ENCODE peak calls at places on chromosomes 11 and 22, in ten cellular contexts. G is spleen, B is fibroblast of pulmonary artery, M is neural progenitor cell, A is heart right ventricle, F is pancreas, N is GM12865, Q is lower leg skin, C is IMR-90, R is Panc1. K is an unnamed sample.

GRCh38 chr22:44822479-44822878 is 70.1 kb downstream of the ARHGAP8 start:
- DNase-seq in G (peak), B (no peak), M (no peak), A (no peak), F (no peak), N (no peak), Q (no peak), C (no peak), R (no peak), K (no peak)

GRCh38 chr11:18566406-18566805 is 22.1 kb downstream of the UEVLD start:
- DNase-seq in G (no peak), B (no peak), M (no peak), A (no peak), F (no peak), N (no peak), Q (no peak), C (peak), R (no peak), K (no peak)

GRCh38 chr11:121451982-121452608 is at the start of gene SORL1:
- DNase-seq in G (peak), B (peak), M (peak), A (peak), F (peak), N (peak), Q (no peak), C (peak), R (no peak), K (no peak)

GRCh38 chr11:55457641-55458040 is 89.9 kb downstream of the OR4A15 start:
- DNase-seq in G (no peak), B (no peak), M (no peak), A (no peak), F (no peak), N (no peak), Q (no peak), C (no peak), R (no peak), K (no peak)

GRCh38 chr11:85866137-85866827 is 11.1 kb downstream of the CCDC83 start:
- DNase-seq in G (no peak), B (no peak), M (no peak), A (no peak), F (no peak), N (no peak), Q (no peak), C (no peak), R (no peak), K (no peak)

GRCh38 chr11:27187848-27188621 is 147.4 kb downstream of the BBOX1 start:
- DNase-seq in G (no peak), B (no peak), M (no peak), A (no peak), F (no peak), N (no peak), Q (no peak), C (no peak), R (no peak), K (no peak)

GRCh38 chr11:119175493-119176077 is 7.1 kb downstream of the NLRX1 start:
- DNase-seq in G (no peak), B (peak), M (no peak), A (no peak), F (no peak), N (no peak), Q (no peak), C (peak), R (no peak), K (no peak)

GRCh38 chr11:34600339-34601084 is 20.4 kb upstream of the EHF start:
- DNase-seq in G (no peak), B (peak), M (no peak), A (peak), F (peak), N (no peak), Q (no peak), C (peak), R (no peak), K (no peak)

GRCh38 chr22:45469573-45470383 is 32.9 kb upstream of the FBLN1 start:
- DNase-seq in G (peak), B (no peak), M (no peak), A (no peak), F (peak), N (no peak), Q (no peak), C (no peak), R (no peak), K (no peak)

GRCh38 chr11:114062272-114062671 is 2.8 kb downstream of the ZBTB16 start:
- DNase-seq in G (no peak), B (no peak), M (no peak), A (no peak), F (no peak), N (no peak), Q (no peak), C (no peak), R (no peak), K (no peak)

GRCh38 chr11:32809313-32809712 is 14.9 kb upstream of the CCDC73 start:
- DNase-seq in G (peak), B (peak), M (peak), A (peak), F (peak), N (peak), Q (peak), C (peak), R (peak), K (no peak)

GRCh38 chr22:50318698-50319411 is 8.0 kb downstream of the DENND6B start:
- DNase-seq in G (no peak), B (no peak), M (no peak), A (no peak), F (no peak), N (peak), Q (no peak), C (no peak), R (no peak), K (no peak)

GRCh38 chr22:50316114-50317065 is 8.9 kb upstream of the PLXNB2 start:
- DNase-seq in G (peak), B (no peak), M (no peak), A (no peak), F (no peak), N (no peak), Q (no peak), C (no peak), R (no peak), K (no peak)

GRCh38 chr22:50317178-50317577 is 9.6 kb downstream of the DENND6B start:
- DNase-seq in G (no peak), B (no peak), M (no peak), A (no peak), F (no peak), N (no peak), Q (no peak), C (no peak), R (no peak), K (no peak)

GRCh38 chr22:50318356-50318697 is 8.5 kb downstream of the DENND6B start:
- DNase-seq in G (no peak), B (no peak), M (no peak), A (no peak), F (no peak), N (no peak), Q (no peak), C (no peak), R (no peak), K (no peak)

GRCh38 chr22:50317674-50318073 is 9.1 kb downstream of the DENND6B start:
- DNase-seq in G (no peak), B (no peak), M (no peak), A (no peak), F (no peak), N (no peak), Q (no peak), C (no peak), R (no peak), K (no peak)
- TF ChIP-seq CTCF in G (no peak), B (no peak), M (no peak), A (no peak), F (no peak), N (no peak), Q (no peak), C (no peak), R (no peak), K (no peak)

DNA sequence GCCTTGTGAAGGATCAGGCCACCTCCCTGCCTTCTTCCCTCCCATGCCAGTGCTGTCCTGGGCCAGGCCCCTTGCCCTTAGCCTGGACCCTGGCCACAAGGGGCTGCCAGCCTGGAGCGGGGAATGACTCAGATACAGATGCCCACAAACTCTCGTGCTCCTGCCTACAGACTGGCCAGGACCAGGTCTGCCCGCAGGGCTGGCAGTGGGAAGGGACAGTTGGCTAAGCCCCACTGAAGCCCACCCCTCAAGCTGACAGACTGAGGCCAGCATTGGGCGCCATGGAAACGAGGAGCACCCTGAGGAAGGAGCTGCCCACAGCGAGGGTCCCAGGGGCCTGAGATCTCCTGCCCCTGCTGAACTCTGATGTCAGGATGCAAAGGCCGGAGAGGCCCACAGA is 14.1 kb downstream of the SCUBE1 start:
- DNase-seq in G (peak), B (no peak), M (no peak), A (no peak), F (no peak), N (no peak), Q (no peak), C (no peak), R (no peak), K (no peak)
- H3K4me3 ChIP-seq in G (no peak), B (no peak), M (no peak), A (no peak), F (no peak), N (no peak), Q (no peak), C (no peak), R (no peak), K (no peak)

GRCh38 chr11:102064316-102064715 is 17.1 kb downstream of the CFAP300 start:
- DNase-seq in G (no peak), B (no peak), M (no peak), A (no peak), F (no peak), N (no peak), Q (no peak), C (no peak), R (no peak), K (no peak)

GRCh38 chr11:102062106-102062505 is 14.9 kb downstream of the CFAP300 start:
- DNase-seq in G (no peak), B (no peak), M (no peak), A (no peak), F (no peak), N (no peak), Q (no peak), C (no peak), R (no peak), K (no peak)

GRCh38 chr11:102061276-102061675 is 14.0 kb downstream of the CFAP300 start:
- DNase-seq in G (no peak), B (peak), M (peak), A (no peak), F (no peak), N (no peak), Q (no peak), C (peak), R (no peak), K (no peak)
- TF ChIP-seq CTCF in G (no peak), B (peak), M (peak), A (peak), F (no peak), N (no peak), Q (no peak), C (peak), R (peak), K (peak)

DNA sequence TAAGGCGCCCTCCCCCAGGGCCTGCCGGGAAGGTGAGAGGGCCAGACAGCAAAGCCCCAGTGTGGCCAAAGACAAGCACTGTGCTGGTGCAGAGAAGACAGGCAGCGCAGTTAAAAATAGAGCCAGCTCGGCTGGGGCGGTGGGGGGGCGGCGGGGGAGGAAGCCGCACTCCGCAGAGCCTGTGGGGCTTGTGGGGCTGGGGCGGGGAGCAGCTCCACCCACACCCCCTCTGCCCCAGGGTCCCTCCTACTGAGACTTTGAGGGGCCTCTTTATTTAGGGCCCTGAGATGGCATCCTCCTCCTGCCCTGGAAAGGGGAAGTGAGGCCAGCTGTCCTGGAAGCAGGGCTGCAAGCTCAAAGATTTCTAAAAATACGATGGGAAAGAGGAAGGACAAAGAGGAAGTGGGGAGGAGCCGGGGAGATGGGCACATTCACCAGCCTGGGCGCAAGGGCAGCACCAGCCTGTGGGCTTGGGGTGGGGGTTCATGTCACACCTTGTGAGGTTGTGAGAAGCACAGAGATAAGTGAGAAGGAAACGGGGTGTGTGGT is 2.6 kb downstream of the CYTH4 start:
- DNase-seq in G (peak), B (no peak), M (no peak), A (peak), F (no peak), N (peak), Q (peak), C (no peak), R (no peak), K (no peak)
- H3K4me3 ChIP-seq in G (peak), B (no peak), M (no peak), A (no peak), F (no peak), N (peak), Q (no peak), C (no peak), R (no peak), K (no peak)

DNA sequence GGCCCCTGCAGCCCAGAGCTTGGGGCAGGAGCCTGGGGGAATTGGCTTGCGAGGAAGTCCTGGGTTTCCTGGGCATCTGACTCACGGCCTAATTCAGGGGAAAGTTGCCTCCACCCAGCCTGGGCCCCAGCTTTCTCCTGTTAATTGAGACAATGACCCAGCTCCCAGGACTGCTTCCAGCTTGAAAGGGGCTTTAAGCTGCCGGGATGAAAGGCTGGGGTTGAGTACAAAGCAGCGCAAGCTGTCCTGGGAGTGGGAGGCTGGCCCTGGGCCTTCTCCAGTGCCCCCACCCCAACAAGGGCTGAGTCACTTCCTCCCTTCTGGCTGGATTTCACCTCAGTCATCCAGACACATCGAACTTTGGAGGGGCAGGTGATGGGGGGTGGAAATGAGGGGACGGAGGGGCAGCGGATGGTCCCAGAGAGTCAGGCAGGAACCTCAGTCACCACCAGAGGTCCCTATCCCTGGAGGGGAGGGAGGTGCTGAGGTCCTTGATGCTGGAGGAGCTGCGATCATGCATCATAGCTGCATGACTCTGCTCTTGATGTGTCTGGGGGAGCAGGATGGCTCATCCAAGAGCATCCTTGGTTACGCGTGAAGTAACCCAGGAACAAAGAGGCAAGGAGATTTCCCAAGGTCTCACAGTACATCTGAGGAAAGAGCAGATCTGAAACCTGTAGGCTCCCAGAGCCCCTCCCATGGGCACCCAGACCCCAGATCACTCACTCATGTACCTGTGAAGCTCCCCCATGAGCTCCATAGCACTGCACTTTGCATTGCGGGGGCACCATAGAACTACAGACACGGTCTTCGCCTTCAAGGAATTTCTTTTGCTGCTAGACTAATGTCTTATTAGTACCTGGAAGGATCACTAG is 30.0 kb upstream of the OAF start:
- DNase-seq in G (peak), B (peak), M (peak), A (no peak), F (no peak), N (no peak), Q (peak), C (peak), R (no peak), K (no peak)
- TF ChIP-seq CTCF in G (no peak), B (peak), M (peak), A (peak), F (no peak), N (no peak), Q (no peak), C (peak), R (no peak), K (peak)

GRCh38 chr22:24424901-24425775 is 2.3 kb upstream of the ADORA2A start:
- DNase-seq in G (no peak), B (no peak), M (no peak), A (peak), F (peak), N (no peak), Q (no peak), C (no peak), R (no peak), K (no peak)

GRCh38 chr22:24422078-24422665 is 5.2 kb upstream of the ADORA2A start:
- DNase-seq in G (no peak), B (no peak), M (no peak), A (no peak), F (no peak), N (no peak), Q (no peak), C (no peak), R (no peak), K (no peak)

GRCh38 chr22:24424001-24424900 is 3.1 kb upstream of the ADORA2A start:
- DNase-seq in G (peak), B (no peak), M (peak), A (peak), F (peak), N (peak), Q (no peak), C (no peak), R (no peak), K (no peak)

GRCh38 chr22:24421428-24421931 is 5.9 kb upstream of the ADORA2A start:
- DNase-seq in G (no peak), B (no peak), M (peak), A (no peak), F (peak), N (peak), Q (no peak), C (no peak), R (no peak), K (no peak)

DNA sequence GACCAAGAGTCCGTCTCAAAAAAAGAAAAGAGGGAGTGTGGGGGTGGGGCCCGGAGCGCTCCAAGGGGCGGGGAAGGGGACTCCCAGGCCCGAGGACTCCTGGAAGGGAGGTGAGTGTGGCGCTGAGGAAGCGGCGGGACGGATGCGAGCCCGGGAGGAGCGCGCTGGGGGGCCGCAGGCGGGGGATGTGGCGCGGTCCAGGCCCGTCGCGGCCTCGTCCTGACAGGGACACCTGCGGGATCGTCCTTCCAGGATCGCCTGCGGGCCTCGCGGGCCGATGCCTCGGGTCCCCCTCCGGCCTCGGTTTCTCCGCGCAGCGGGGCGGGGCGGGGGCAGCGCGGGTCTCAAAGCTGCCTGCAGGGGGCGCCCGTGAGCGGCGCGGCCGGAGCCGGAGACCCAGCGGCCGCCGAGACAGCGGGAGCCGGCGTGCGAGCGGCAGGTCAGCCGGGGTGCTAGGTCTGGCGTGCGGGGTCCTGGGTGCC is 3.8 kb upstream of the ADORA2A start:
- DNase-seq in G (peak), B (no peak), M (peak), A (peak), F (peak), N (peak), Q (no peak), C (no peak), R (no peak), K (no peak)
- H3K4me3 ChIP-seq in G (peak), B (peak), M (peak), A (peak), F (peak), N (peak), Q (no peak), C (peak), R (peak), K (peak)

DNA sequence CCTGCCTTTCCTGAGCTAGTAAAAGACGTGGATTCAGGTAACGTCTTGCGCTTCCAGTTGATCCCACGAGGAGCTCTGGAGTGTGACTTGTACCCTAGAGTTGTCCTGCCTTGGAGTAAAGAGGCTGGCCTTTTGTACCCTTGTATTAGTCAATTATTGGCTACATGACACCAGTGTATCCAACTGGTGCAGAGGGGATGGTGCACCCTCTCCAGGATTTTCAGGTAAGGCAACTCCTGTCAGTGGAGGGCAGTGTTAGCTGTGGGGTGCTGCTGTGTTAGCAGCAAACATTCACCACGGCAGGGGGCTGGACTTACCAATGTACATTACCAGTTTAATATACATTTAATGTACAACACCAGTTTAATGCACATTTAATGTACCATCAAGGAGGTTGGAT is 233.5 kb downstream of the MIAT start:
- DNase-seq in G (no peak), B (no peak), M (peak), A (no peak), F (peak), N (no peak), Q (no peak), C (no peak), R (no peak), K (peak)
- TF ChIP-seq CTCF in G (no peak), B (no peak), M (peak), A (no peak), F (no peak), N (no peak), Q (no peak), C (no peak), R (no peak), K (peak)

GRCh38 chr11:65557280-65558001 is 718 bp downstream of the LTBP3 start:
- DNase-seq in G (peak), B (peak), M (peak), A (peak), F (no peak), N (no peak), Q (no peak), C (no peak), R (no peak), K (no peak)
- H3K4me3 ChIP-seq in G (peak), B (peak), M (peak), A (peak), F (peak), N (no peak), Q (peak), C (peak), R (peak), K (peak)

DNA sequence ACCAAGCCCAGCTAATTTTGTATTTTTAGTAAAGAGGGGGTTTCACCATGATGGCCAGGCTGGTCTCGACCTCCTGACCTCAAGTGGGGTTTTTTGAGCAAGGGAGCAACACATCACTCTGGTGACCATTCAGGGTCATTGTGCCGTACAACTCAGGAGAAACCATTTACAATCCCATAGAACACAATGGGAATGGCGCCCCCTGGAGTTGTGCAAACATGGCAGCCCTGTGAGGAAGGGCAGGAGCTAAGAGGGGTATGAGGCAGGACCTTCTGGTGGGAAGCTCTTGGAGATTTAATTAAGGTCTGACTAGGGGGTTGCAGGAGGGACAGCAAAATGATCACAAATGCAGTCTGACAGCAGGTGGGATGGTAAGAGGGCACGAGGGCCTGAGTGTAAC is 9.2 kb upstream of the CSF2RB start:
- DNase-seq in G (no peak), B (no peak), M (no peak), A (no peak), F (no peak), N (no peak), Q (no peak), C (no peak), R (no peak), K (no peak)
- TF ChIP-seq CTCF in G (no peak), B (no peak), M (peak), A (no peak), F (no peak), N (no peak), Q (no peak), C (no peak), R (peak), K (no peak)

K was measured in epithelial cell of proximal tubule.